ENCODE peak calls at places on chromosomes 4 and X, in six cellular contexts. D is CD4-positive, alpha-beta T cell; Z is suprapubic skin; K is WTC11; X is GM13976; L is brain microvascular endothelial cell. U is an unnamed sample.
A peak's percentile ranks its signal among the peaks of the same experiment; 100 is the strongest.

GRCh38 chr4:83417566-83417965 is 38.1 kb downstream of the HELQ start:
- DNase-seq in D (no peak), Z (no peak), K (no peak), X (no peak), L (no peak), U (no peak)

GRCh38 chr4:17494258-17494657 is 17.6 kb downstream of the QDPR start:
- DNase-seq in D (no peak), Z (no peak), K (no peak), X (no peak), L (peak; percentile 87), U (peak; percentile 21)

GRCh38 chr4:13922873-13923645 is 295.5 kb upstream of the BOD1L1 start:
- DNase-seq in D (no peak), Z (no peak), K (no peak), X (no peak), L (no peak), U (no peak)

GRCh38 chr4:182944484-182945227 is 27.5 kb upstream of the DCTD start:
- DNase-seq in D (no peak), Z (no peak), K (no peak), X (no peak), L (no peak), U (no peak)

GRCh38 chrX:103533428-103534216 is 14.3 kb upstream of the RAB40A start:
- DNase-seq in D (peak; percentile 61), Z (peak; percentile 90), K (peak; percentile 77), X (peak; percentile 14), L (peak; percentile 65), U (peak; percentile 84)

GRCh38 chr4:184383497-184384055 is 90.8 kb downstream of the IRF2 start:
- DNase-seq in D (no peak), Z (no peak), K (no peak), X (no peak), L (peak; percentile 94), U (no peak)

GRCh38 chr4:114334808-114335739 is 263.5 kb upstream of the UGT8 start:
- DNase-seq in D (no peak), Z (no peak), K (no peak), X (no peak), L (no peak), U (no peak)

GRCh38 chrX:124555036-124555595 is 208.8 kb downstream of the SH2D1A start:
- DNase-seq in D (no peak), Z (no peak), K (no peak), X (no peak), L (peak; percentile 24), U (peak; percentile 4)

GRCh38 chrX:38044682-38045081 is 38.3 kb downstream of the SYTL5 start:
- DNase-seq in D (no peak), Z (no peak), K (no peak), X (no peak), L (no peak), U (no peak)

GRCh38 chr4:42778349-42778748 is 114.2 kb upstream of the GRXCR1 start:
- DNase-seq in D (no peak), Z (no peak), K (no peak), X (no peak), L (no peak), U (no peak)

GRCh38 chrX:38351346-38351745 is 1.1 kb upstream of the OTC start:
- DNase-seq in D (no peak), Z (no peak), K (no peak), X (no peak), L (no peak), U (no peak)

GRCh38 chr4:107258359-107258758 is 222.2 kb upstream of the DKK2 start:
- DNase-seq in D (no peak), Z (no peak), K (no peak), X (no peak), L (peak; percentile 82), U (no peak)

GRCh38 chr4:80926446-80926845 is 104.1 kb upstream of the BMP3 start:
- DNase-seq in D (no peak), Z (no peak), K (no peak), X (no peak), L (no peak), U (no peak)

GRCh38 chrX:121479406-121479805 is 432.0 kb downstream of the GLUD2 start:
- DNase-seq in D (no peak), Z (no peak), K (no peak), X (no peak), L (peak; percentile 0), U (no peak)

GRCh38 chrX:44908838-44909237 is 35.9 kb downstream of the KDM6A start:
- DNase-seq in D (no peak), Z (no peak), K (no peak), X (no peak), L (no peak), U (no peak)

GRCh38 chr4:141057582-141057981 is 75.7 kb downstream of the RNF150 start:
- DNase-seq in D (no peak), Z (no peak), K (no peak), X (no peak), L (no peak), U (no peak)

GRCh38 chr4:176561368-176561767 is 231.4 kb downstream of the VEGFC start:
- DNase-seq in D (no peak), Z (no peak), K (no peak), X (no peak), L (no peak), U (no peak)

GRCh38 chr4:176569301-176569700 is 223.4 kb downstream of the VEGFC start:
- DNase-seq in D (no peak), Z (no peak), K (no peak), X (no peak), L (no peak), U (no peak)

GRCh38 chr4:176565044-176565443 is 227.7 kb downstream of the VEGFC start:
- DNase-seq in D (no peak), Z (no peak), K (no peak), X (no peak), L (no peak), U (no peak)

GRCh38 chr4:176566769-176567168 is 226.0 kb downstream of the VEGFC start:
- DNase-seq in D (no peak), Z (no peak), K (no peak), X (no peak), L (no peak), U (no peak)

GRCh38 chr4:176563591-176563990 is 229.1 kb downstream of the VEGFC start:
- DNase-seq in D (no peak), Z (no peak), K (no peak), X (no peak), L (peak; percentile 46), U (no peak)
- TF ChIP-seq CTCF in D (no peak), Z (no peak), K (no peak), X (no peak), L (peak; percentile 43), U (no peak)

GRCh38 chrX:55160685-55161552 is 59.2 kb upstream of the PAGE5 start:
- DNase-seq in D (peak; percentile 90), Z (peak; percentile 94), K (peak; percentile 80), X (peak; percentile 80), L (peak; percentile 77), U (peak; percentile 94)
- TF ChIP-seq CTCF in D (peak; percentile 64), Z (peak; percentile 44), K (no peak), X (peak; percentile 47), L (peak; percentile 45), U (peak; percentile 40)

GRCh38 chrX:74232859-74233258 is 71.1 kb upstream of the ZCCHC13 start:
- DNase-seq in D (no peak), Z (no peak), K (no peak), X (no peak), L (peak; percentile 16), U (no peak)
- TF ChIP-seq CTCF in D (no peak), Z (no peak), K (no peak), X (no peak), L (peak; percentile 18), U (no peak)

GRCh38 chr4:74105656-74106275 is 6.8 kb upstream of the CXCL2 start:
- DNase-seq in D (no peak), Z (no peak), K (no peak), X (no peak), L (peak; percentile 9), U (no peak)
- TF ChIP-seq CTCF in D (no peak), Z (no peak), K (no peak), X (no peak), L (no peak), U (no peak)